ENCODE peak calls at places on chromosomes 16 and 17, in eight cellular contexts. One of them, this sample, is unnamed.

GRCh38 chr17:38671939-38672720 is 2.6 kb downstream of the EPOP start:
- DNase-seq in Peyer's patch: no peak
- DNase-seq in prostate gland: no peak
- DNase-seq in esophagus muscularis mucosa: no peak
- DNase-seq in ovary: no peak
- DNase-seq in stomach: no peak
- DNase-seq in right lobe of liver: no peak
- DNase-seq in breast epithelium: no peak
- DNase-seq in this sample: no peak

GRCh38 chr16:30407794-30408534 is 558 bp downstream of the ZNF771 start:
- DNase-seq in Peyer's patch: no peak
- DNase-seq in prostate gland: no peak
- DNase-seq in esophagus muscularis mucosa: no peak
- DNase-seq in ovary: no peak
- DNase-seq in stomach: no peak
- DNase-seq in right lobe of liver: no peak
- DNase-seq in breast epithelium: no peak
- DNase-seq in this sample: no peak

GRCh38 chr17:1491406-1492248 is 859 bp downstream of the MYO1C start:
- DNase-seq in Peyer's patch: peak; percentile 47
- DNase-seq in prostate gland: no peak
- DNase-seq in esophagus muscularis mucosa: no peak
- DNase-seq in ovary: peak; percentile 72
- DNase-seq in stomach: peak; percentile 78
- DNase-seq in right lobe of liver: peak; percentile 80
- DNase-seq in breast epithelium: peak; percentile 37
- DNase-seq in this sample: no peak

GRCh38 chr17:39867084-39867890 is 715 bp upstream of the ZPBP2 start:
- DNase-seq in Peyer's patch: peak; percentile 39
- DNase-seq in prostate gland: no peak
- DNase-seq in esophagus muscularis mucosa: no peak
- DNase-seq in ovary: no peak
- DNase-seq in stomach: no peak
- DNase-seq in right lobe of liver: no peak
- DNase-seq in breast epithelium: no peak
- DNase-seq in this sample: no peak

GRCh38 chr16:56401482-56401881 is 23.9 kb downstream of the AMFR start:
- DNase-seq in Peyer's patch: no peak
- DNase-seq in prostate gland: no peak
- DNase-seq in esophagus muscularis mucosa: peak; percentile 57
- DNase-seq in ovary: no peak
- DNase-seq in stomach: no peak
- DNase-seq in right lobe of liver: no peak
- DNase-seq in breast epithelium: no peak
- DNase-seq in this sample: no peak

GRCh38 chr16:15484662-15485061 is 50.3 kb downstream of the BMERB1 start:
- DNase-seq in Peyer's patch: no peak
- DNase-seq in prostate gland: no peak
- DNase-seq in esophagus muscularis mucosa: no peak
- DNase-seq in ovary: no peak
- DNase-seq in stomach: no peak
- DNase-seq in right lobe of liver: no peak
- DNase-seq in breast epithelium: no peak
- DNase-seq in this sample: no peak

GRCh38 chr17:43410557-43411368 is 12.0 kb downstream of the ARL4D start:
- DNase-seq in Peyer's patch: no peak
- DNase-seq in prostate gland: no peak
- DNase-seq in esophagus muscularis mucosa: no peak
- DNase-seq in ovary: no peak
- DNase-seq in stomach: no peak
- DNase-seq in right lobe of liver: no peak
- DNase-seq in breast epithelium: no peak
- DNase-seq in this sample: no peak

GRCh38 chr16:12569061-12569460 is 234.6 kb downstream of the CPPED1 start:
- DNase-seq in Peyer's patch: no peak
- DNase-seq in prostate gland: no peak
- DNase-seq in esophagus muscularis mucosa: no peak
- DNase-seq in ovary: no peak
- DNase-seq in stomach: no peak
- DNase-seq in right lobe of liver: no peak
- DNase-seq in breast epithelium: no peak
- DNase-seq in this sample: no peak

GRCh38 chr16:55775857-55776256 is 57.0 kb downstream of the CES1 start:
- DNase-seq in Peyer's patch: no peak
- DNase-seq in prostate gland: no peak
- DNase-seq in esophagus muscularis mucosa: no peak
- DNase-seq in ovary: no peak
- DNase-seq in stomach: no peak
- DNase-seq in right lobe of liver: no peak
- DNase-seq in breast epithelium: no peak
- DNase-seq in this sample: no peak

GRCh38 chr16:87056083-87056482 is 261.1 kb downstream of the C16orf95 start:
- DNase-seq in Peyer's patch: no peak
- DNase-seq in prostate gland: no peak
- DNase-seq in esophagus muscularis mucosa: no peak
- DNase-seq in ovary: no peak
- DNase-seq in stomach: no peak
- DNase-seq in right lobe of liver: no peak
- DNase-seq in breast epithelium: no peak
- DNase-seq in this sample: no peak

GRCh38 chr16:3364774-3365427 is 9.2 kb downstream of the OR2C1 start:
- DNase-seq in Peyer's patch: peak; percentile 70
- DNase-seq in prostate gland: peak; percentile 79
- DNase-seq in esophagus muscularis mucosa: peak; percentile 92
- DNase-seq in ovary: peak; percentile 90
- DNase-seq in stomach: peak; percentile 74
- DNase-seq in right lobe of liver: peak; percentile 84
- DNase-seq in breast epithelium: peak; percentile 82
- DNase-seq in this sample: peak; percentile 66
- H3K27ac ChIP-seq in Peyer's patch: peak overlapping the region; percentile 72
- H3K27ac ChIP-seq in prostate gland: peak overlapping the region; percentile 57
- H3K27ac ChIP-seq in esophagus muscularis mucosa: peak overlapping the region; percentile 88
- H3K27ac ChIP-seq in ovary: peak overlapping the region; percentile 91
- H3K27ac ChIP-seq in stomach: peak overlapping the region; percentile 84
- H3K27ac ChIP-seq in right lobe of liver: peak overlapping the region; percentile 49
- H3K27ac ChIP-seq in breast epithelium: peak overlapping the region; percentile 84
- H3K27ac ChIP-seq in this sample: peak overlapping the region; percentile 32

GRCh38 chr17:81511550-81511799 is 1.1 kb downstream of the ACTG1 start:
- DNase-seq in Peyer's patch: no peak
- DNase-seq in prostate gland: no peak
- DNase-seq in esophagus muscularis mucosa: no peak
- DNase-seq in ovary: no peak
- DNase-seq in stomach: no peak
- DNase-seq in right lobe of liver: no peak
- DNase-seq in breast epithelium: no peak
- DNase-seq in this sample: no peak

GRCh38 chr17:81513669-81514484 is 1.3 kb upstream of the ACTG1 start:
- DNase-seq in Peyer's patch: peak; percentile 56
- DNase-seq in prostate gland: peak; percentile 53
- DNase-seq in esophagus muscularis mucosa: no peak
- DNase-seq in ovary: peak; percentile 70
- DNase-seq in stomach: peak; percentile 80
- DNase-seq in right lobe of liver: peak; percentile 72
- DNase-seq in breast epithelium: peak; percentile 72
- DNase-seq in this sample: peak; percentile 92

GRCh38 chr17:81511800-81512559 is 619 bp downstream of the ACTG1 start:
- DNase-seq in Peyer's patch: no peak
- DNase-seq in prostate gland: no peak
- DNase-seq in esophagus muscularis mucosa: no peak
- DNase-seq in ovary: peak; percentile 40
- DNase-seq in stomach: no peak
- DNase-seq in right lobe of liver: peak; percentile 42
- DNase-seq in breast epithelium: no peak
- DNase-seq in this sample: no peak

GRCh38 chr17:81512984-81513668 is 527 bp upstream of the ACTG1 start:
- DNase-seq in Peyer's patch: peak; percentile 77
- DNase-seq in prostate gland: peak; percentile 64
- DNase-seq in esophagus muscularis mucosa: peak; percentile 95
- DNase-seq in ovary: peak; percentile 74
- DNase-seq in stomach: peak; percentile 70
- DNase-seq in right lobe of liver: peak; percentile 66
- DNase-seq in breast epithelium: peak; percentile 80
- DNase-seq in this sample: no peak

GRCh38 chr17:81512560-81512983 is at the start of gene ACTG1:
- DNase-seq in Peyer's patch: peak; percentile 91
- DNase-seq in prostate gland: peak; percentile 93
- DNase-seq in esophagus muscularis mucosa: peak; percentile 98
- DNase-seq in ovary: peak; percentile 95
- DNase-seq in stomach: peak; percentile 94
- DNase-seq in right lobe of liver: peak; percentile 94
- DNase-seq in breast epithelium: peak; percentile 93
- DNase-seq in this sample: peak; percentile 97
- TF ChIP-seq POLR2A in Peyer's patch: peak; percentile 99
- TF ChIP-seq POLR2A in prostate gland: peak; percentile 93
- TF ChIP-seq POLR2A in esophagus muscularis mucosa: peak; percentile 89
- TF ChIP-seq POLR2A in ovary: peak; percentile 71
- TF ChIP-seq POLR2A in stomach: no peak
- TF ChIP-seq POLR2A in right lobe of liver: peak; percentile 98
- TF ChIP-seq POLR2A in breast epithelium: peak; percentile 93
- TF ChIP-seq POLR2A in this sample: peak; percentile 96

DNA sequence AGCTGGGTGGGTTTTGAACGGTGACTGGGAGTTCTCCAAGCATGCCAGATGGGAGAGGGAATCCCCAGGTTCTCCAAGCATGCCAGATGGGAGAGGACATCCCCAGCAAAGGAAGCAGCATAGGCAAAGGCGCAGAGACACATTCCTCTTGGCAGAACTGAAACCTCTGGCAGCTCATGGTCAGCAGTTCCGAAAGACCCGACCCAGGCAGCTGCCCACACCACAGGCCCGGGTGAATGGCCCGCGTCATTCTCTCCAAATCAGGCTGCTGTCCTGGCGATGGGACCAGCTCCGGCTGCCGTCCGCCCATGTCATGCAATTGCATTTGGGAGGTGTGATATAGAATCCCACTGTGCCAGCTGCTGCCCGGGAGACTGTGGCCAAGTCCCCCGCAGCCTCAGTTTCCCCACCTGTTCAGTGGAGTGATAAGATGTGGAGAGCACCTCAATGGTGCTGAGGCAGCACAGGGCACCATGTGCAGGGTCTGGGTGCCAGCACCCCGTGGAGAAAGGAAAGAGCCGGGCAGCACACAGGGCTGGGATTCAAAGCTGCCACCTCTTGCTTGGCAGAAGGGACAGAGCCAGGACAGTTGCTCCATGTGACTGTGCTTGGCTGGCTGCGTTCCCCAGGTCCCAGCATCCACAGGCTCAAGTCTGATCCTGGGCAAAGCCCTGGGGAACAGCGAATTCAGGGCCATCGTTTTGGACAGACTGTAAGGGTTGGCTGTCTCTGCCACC is 8.2 kb downstream of the ZNF469 start:
- DNase-seq in Peyer's patch: no peak
- DNase-seq in prostate gland: no peak
- DNase-seq in esophagus muscularis mucosa: no peak
- DNase-seq in ovary: no peak
- DNase-seq in stomach: no peak
- DNase-seq in right lobe of liver: no peak
- DNase-seq in breast epithelium: no peak
- DNase-seq in this sample: no peak
- H3K27ac ChIP-seq in Peyer's patch: no peak overlapping the region
- H3K27ac ChIP-seq in prostate gland: no peak overlapping the region
- H3K27ac ChIP-seq in esophagus muscularis mucosa: no peak overlapping the region
- H3K27ac ChIP-seq in ovary: no peak overlapping the region
- H3K27ac ChIP-seq in stomach: no peak overlapping the region
- H3K27ac ChIP-seq in right lobe of liver: no peak overlapping the region
- H3K27ac ChIP-seq in breast epithelium: no peak overlapping the region
- H3K27ac ChIP-seq in this sample: no peak overlapping the region

GRCh38 chr16:72012607-72013006 is 4.1 kb downstream of the DHODH start:
- DNase-seq in Peyer's patch: no peak
- DNase-seq in prostate gland: no peak
- DNase-seq in esophagus muscularis mucosa: no peak
- DNase-seq in ovary: no peak
- DNase-seq in stomach: no peak
- DNase-seq in right lobe of liver: no peak
- DNase-seq in breast epithelium: no peak
- DNase-seq in this sample: no peak
- TF ChIP-seq POLR2A in Peyer's patch: no peak
- TF ChIP-seq POLR2A in prostate gland: no peak
- TF ChIP-seq POLR2A in esophagus muscularis mucosa: no peak
- TF ChIP-seq POLR2A in ovary: no peak
- TF ChIP-seq POLR2A in stomach: no peak
- TF ChIP-seq POLR2A in right lobe of liver: no peak
- TF ChIP-seq POLR2A in breast epithelium: no peak
- TF ChIP-seq POLR2A in this sample: no peak

GRCh38 chr17:7281074-7281952 is at the start of gene SLC2A4:
- DNase-seq in Peyer's patch: peak; percentile 89
- DNase-seq in prostate gland: peak; percentile 96
- DNase-seq in esophagus muscularis mucosa: peak; percentile 99
- DNase-seq in ovary: peak; percentile 98
- DNase-seq in stomach: peak; percentile 96
- DNase-seq in right lobe of liver: peak; percentile 97
- DNase-seq in breast epithelium: peak; percentile 93
- DNase-seq in this sample: peak; percentile 95
- H3K27ac ChIP-seq in Peyer's patch: peak within 1 kb of the TSS; percentile 48
- H3K27ac ChIP-seq in prostate gland: peak within 1 kb of the TSS; percentile 77
- H3K27ac ChIP-seq in esophagus muscularis mucosa: peak within 1 kb of the TSS; percentile 98
- H3K27ac ChIP-seq in ovary: peak within 1 kb of the TSS; percentile 62
- H3K27ac ChIP-seq in stomach: peak within 1 kb of the TSS; percentile 84
- H3K27ac ChIP-seq in right lobe of liver: peak within 1 kb of the TSS; percentile 73
- H3K27ac ChIP-seq in breast epithelium: peak within 1 kb of the TSS; percentile 80
- H3K27ac ChIP-seq in this sample: peak within 1 kb of the TSS; percentile 73